ENCODE peak calls at places on chromosomes 7 and 10, in six cellular contexts. B is DND-41; H is CD4-positive, CD25-positive, alpha-beta regulatory T cell; N is Panc1; V is right lobe of liver; W is lower lobe of right lung. X is an unnamed sample.

GRCh38 chr7:12210179-12211053 is 678 bp upstream of the TMEM106B start:
- DNase-seq in B (no peak), H (no peak), N (no peak), V (peak; percentile 63), W (peak; percentile 65), X (no peak)

GRCh38 chr7:112502700-112503099 is 21.9 kb downstream of the LSMEM1 start:
- DNase-seq in B (no peak), H (no peak), N (no peak), V (no peak), W (no peak), X (no peak)

GRCh38 chr7:157964521-157964920 is 623.1 kb downstream of the PTPRN2 start:
- DNase-seq in B (no peak), H (no peak), N (no peak), V (no peak), W (no peak), X (no peak)

GRCh38 chr7:36777062-36777461 is 52.8 kb upstream of the AOAH start:
- DNase-seq in B (peak; percentile 72), H (no peak), N (no peak), V (no peak), W (no peak), X (peak; percentile 76)

GRCh38 chr7:115910541-115911164 is 119.9 kb downstream of the TFEC start:
- DNase-seq in B (no peak), H (no peak), N (peak; percentile 13), V (no peak), W (no peak), X (no peak)

GRCh38 chr10:114874827-114875541 is 53.4 kb downstream of the FHIP2A start:
- DNase-seq in B (no peak), H (no peak), N (no peak), V (no peak), W (no peak), X (no peak)

GRCh38 chr7:73623798-73624668 is at the start of gene MLXIPL:
- DNase-seq in B (no peak), H (peak; percentile 47), N (no peak), V (peak; percentile 96), W (peak; percentile 93), X (no peak)

GRCh38 chr10:85139124-85139523 is 810.7 kb downstream of the CCSER2 start:
- DNase-seq in B (no peak), H (no peak), N (no peak), V (peak; percentile 51), W (peak; percentile 60), X (no peak)

GRCh38 chr7:857661-858060 is 18.7 kb upstream of the GET4 start:
- DNase-seq in B (no peak), H (no peak), N (no peak), V (no peak), W (no peak), X (no peak)

GRCh38 chr10:76117949-76118348 is 686.5 kb downstream of the LRMDA start:
- DNase-seq in B (no peak), H (no peak), N (no peak), V (no peak), W (no peak), X (no peak)

GRCh38 chr10:63105811-63106755 is 27.0 kb upstream of the NRBF2 start:
- DNase-seq in B (no peak), H (no peak), N (no peak), V (no peak), W (no peak), X (no peak)

GRCh38 chr10:12041766-12042408 is 722 bp downstream of the UPF2 start:
- DNase-seq in B (peak; percentile 31), H (no peak), N (no peak), V (no peak), W (no peak), X (peak; percentile 16)

GRCh38 chr10:129020621-129021020 is 446.4 kb upstream of the MGMT start:
- DNase-seq in B (no peak), H (no peak), N (no peak), V (no peak), W (no peak), X (no peak)

GRCh38 chr7:149010451-149010850 is 17.9 kb downstream of the PDIA4 start:
- DNase-seq in B (no peak), H (no peak), N (no peak), V (no peak), W (no peak), X (no peak)

GRCh38 chr7:122556873-122557542 is 141.9 kb downstream of the RNF133 start:
- DNase-seq in B (no peak), H (no peak), N (no peak), V (no peak), W (no peak), X (no peak)

GRCh38 chr10:60684091-60684490 is 94.2 kb upstream of the CDK1 start:
- DNase-seq in B (no peak), H (no peak), N (no peak), V (no peak), W (no peak), X (no peak)

GRCh38 chr7:44261239-44261638 is 60.5 kb downstream of the YKT6 start:
- DNase-seq in B (no peak), H (no peak), N (no peak), V (no peak), W (no peak), X (no peak)

GRCh38 chr7:12281026-12281425 is 69.9 kb downstream of the TMEM106B start:
- DNase-seq in B (no peak), H (no peak), N (no peak), V (no peak), W (no peak), X (no peak)

GRCh38 chr7:155306677-155307470 is 9.2 kb downstream of the INSIG1 start:
- DNase-seq in B (no peak), H (no peak), N (no peak), V (peak; percentile 89), W (no peak), X (no peak)

GRCh38 chr10:13586676-13587355 is at the start of gene PRPF18:
- DNase-seq in B (peak; percentile 95), H (peak; percentile 86), N (peak; percentile 61), V (peak; percentile 95), W (peak; percentile 96), X (peak; percentile 93)

GRCh38 chr10:71708301-71708703 is 11.3 kb downstream of the C10orf105 start:
- DNase-seq in B (peak; percentile 70), H (peak; percentile 30), N (peak; percentile 35), V (no peak), W (peak; percentile 77), X (peak; percentile 48)

GRCh38 chr7:104160375-104160774 is 47.4 kb downstream of the ORC5 start:
- DNase-seq in B (no peak), H (no peak), N (no peak), V (no peak), W (no peak), X (no peak)

GRCh38 chr7:78066599-78066998 is 268.0 kb downstream of the PHTF2 start:
- DNase-seq in B (no peak), H (no peak), N (no peak), V (no peak), W (no peak), X (no peak)

GRCh38 chr7:53350241-53350640 is 314.8 kb downstream of the POM121L12 start:
- DNase-seq in B (peak; percentile 7), H (no peak), N (no peak), V (peak; percentile 66), W (no peak), X (no peak)

GRCh38 chr10:122302315-122302714 is 31.2 kb downstream of the BTBD16 start:
- DNase-seq in B (no peak), H (no peak), N (no peak), V (no peak), W (no peak), X (no peak)

GRCh38 chr10:6204063-6204340 is 1.3 kb downstream of the PFKFB3 start:
- DNase-seq in B (peak; percentile 65), H (peak; percentile 41), N (no peak), V (peak; percentile 73), W (peak; percentile 80), X (peak; percentile 39)

GRCh38 chr10:99328579-99329237 is 448 bp upstream of the CNNM1 start:
- DNase-seq in B (no peak), H (no peak), N (no peak), V (no peak), W (no peak), X (no peak)

GRCh38 chr7:73970801-73971229 is 57.2 kb upstream of the ELN start:
- DNase-seq in B (no peak), H (no peak), N (no peak), V (peak; percentile 37), W (peak; percentile 35), X (no peak)

GRCh38 chr10:97553575-97554100 is 18.9 kb upstream of the ANKRD2 start:
- DNase-seq in B (peak; percentile 58), H (peak; percentile 16), N (no peak), V (peak; percentile 74), W (peak; percentile 80), X (no peak)
- H3K4me3 ChIP-seq in B (no peak overlapping the region), H (no peak overlapping the region), N (no peak overlapping the region), V (no peak overlapping the region), W (no peak overlapping the region), X (no peak overlapping the region)

DNA sequence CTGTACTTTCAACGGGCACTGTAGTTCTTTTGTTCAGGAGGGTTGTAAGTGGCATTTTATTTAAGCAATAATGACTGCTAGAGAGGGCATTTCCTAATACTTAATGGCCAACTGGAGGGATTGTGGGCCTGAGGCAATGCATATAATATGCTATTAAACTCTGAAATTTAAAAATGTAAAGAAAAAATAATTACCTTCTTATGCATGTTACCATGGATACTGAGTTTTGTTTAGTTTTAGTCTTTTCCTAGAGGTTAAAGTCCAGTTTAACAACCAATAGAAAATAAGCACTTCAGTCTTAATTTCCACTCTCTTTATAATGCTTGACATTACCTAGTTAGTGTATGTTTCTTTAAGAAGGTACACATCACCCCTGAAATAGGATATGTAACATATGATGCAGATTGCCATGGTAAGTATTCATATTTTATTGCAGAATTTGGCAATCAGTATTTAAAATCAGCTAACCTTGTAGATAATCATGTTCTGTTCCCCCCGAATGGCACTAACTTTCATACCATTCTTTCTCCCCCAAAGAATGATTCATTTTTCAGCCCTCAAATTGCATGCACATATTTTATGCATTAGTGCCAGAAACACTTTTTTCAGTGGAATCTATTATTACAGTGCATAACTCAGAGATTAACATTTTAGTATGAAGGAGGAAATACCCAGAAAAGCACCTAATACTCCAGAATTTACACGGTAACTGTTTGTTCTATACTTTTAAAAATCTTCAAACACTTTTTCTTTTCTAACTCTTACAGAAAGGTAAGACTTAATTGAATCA is 90.3 kb upstream of the ZNF438 start:
- DNase-seq in B (no peak), H (no peak), N (no peak), V (no peak), W (no peak), X (no peak)
- H3K27me3 ChIP-seq in B (no peaks in the 10 kb centered on the region), H (no peaks in the 10 kb centered on the region), N (no peaks in the 10 kb centered on the region), V (no peaks in the 10 kb centered on the region), W (no peaks in the 10 kb centered on the region), X (no peaks in the 10 kb centered on the region)

DNA sequence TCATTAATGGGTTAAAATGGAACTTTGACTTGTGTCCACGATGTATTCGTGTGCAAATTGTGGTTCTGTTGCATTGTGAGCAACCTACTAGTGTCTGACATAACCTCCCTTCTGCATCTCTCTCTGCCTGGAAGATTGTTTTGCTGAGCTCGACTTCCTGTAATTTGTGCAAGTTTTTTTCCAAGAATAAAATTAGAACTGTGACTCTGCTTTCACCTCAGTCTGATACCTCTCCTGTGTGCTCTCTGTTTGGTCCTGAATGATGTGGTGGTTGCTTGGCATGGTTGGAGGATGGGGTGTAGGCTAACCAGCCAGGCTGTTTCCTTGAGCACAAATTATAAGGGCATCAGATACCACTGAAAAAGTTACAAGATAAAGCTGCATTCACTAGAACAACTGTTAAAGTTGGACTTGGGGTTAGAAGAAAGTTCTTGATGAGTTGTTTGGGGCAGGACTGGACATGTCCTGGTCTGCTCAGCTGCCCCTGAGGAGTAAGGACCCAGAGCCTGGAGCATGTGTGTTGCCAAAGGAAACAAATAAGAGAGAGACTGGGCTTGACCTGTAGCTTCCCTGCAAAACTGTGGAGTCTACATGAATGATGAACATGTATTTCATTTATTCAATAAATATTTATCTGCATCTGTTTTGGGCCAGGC is 1.9 kb upstream of the VOPP1 start:
- DNase-seq in B (no peak), H (no peak), N (no peak), V (no peak), W (no peak), X (peak; percentile 59)
- H3K4me3 ChIP-seq in B (no peak overlapping the region), H (peak overlapping the region; percentile 76), N (no peak overlapping the region), V (no peak overlapping the region), W (no peak overlapping the region), X (peak overlapping the region; percentile 87)

GRCh38 chr10:93565421-93565820 is 1.0 kb upstream of the FFAR4 start:
- DNase-seq in B (no peak), H (no peak), N (no peak), V (no peak), W (peak; percentile 63), X (no peak)
- H3K27me3 ChIP-seq in B (no peaks in the 10 kb centered on the region), H (peaks cover 2% of the 10 kb centered on the region), N (peaks cover 34% of the 10 kb centered on the region), V (peaks cover 7% of the 10 kb centered on the region), W (peaks cover 39% of the 10 kb centered on the region), X (no peaks in the 10 kb centered on the region)

X was measured in naive thymus-derived CD4-positive, alpha-beta T cell.